ENCODE peak calls at places on chromosomes 5 and 9, in four cellular contexts. C is A673, R is HCT116, N is PC-3. Z is an unnamed sample.

GRCh38 chr9:115058684-115059315 is 59.2 kb downstream of the TNC start:
- DNase-seq in N (peak; percentile 65), C (no peak), R (no peak), Z (no peak)

GRCh38 chr9:96875460-96876142 is 21.3 kb upstream of the ZNF782 start:
- DNase-seq in C (peak; percentile 94), N (peak; percentile 72), R (peak; percentile 83), Z (peak; percentile 85)

GRCh38 chr9:99828417-99829176 is 6.9 kb downstream of the NR4A3 start:
- DNase-seq in C (no peak), N (no peak), R (no peak), Z (no peak)

GRCh38 chr9:83706703-83707517 is 848 bp downstream of the UBQLN1 start:
- DNase-seq in R (no peak), C (peak; percentile 80), N (no peak), Z (no peak)

GRCh38 chr9:75448281-75448680 is 360.0 kb downstream of the OSTF1 start:
- DNase-seq in N (no peak), C (no peak), R (no peak), Z (no peak)

GRCh38 chr5:142032747-142033631 is 20.2 kb upstream of the GNPDA1 start:
- DNase-seq in C (no peak), R (no peak), N (peak; percentile 18), Z (no peak)

GRCh38 chr5:1155191-1156032 is 43.5 kb upstream of the SLC12A7 start:
- DNase-seq in R (no peak), N (no peak), C (no peak), Z (no peak)

GRCh38 chr9:129596541-129597328 is 24.2 kb downstream of the C9orf50 start:
- DNase-seq in C (no peak), N (peak; percentile 25), R (peak; percentile 88), Z (no peak)

GRCh38 chr5:16253856-16254255 is 74.3 kb upstream of the MARCHF11 start:
- DNase-seq in R (no peak), N (no peak), C (no peak), Z (no peak)

GRCh38 chr5:143186623-143187022 is 216.9 kb downstream of the NR3C1 start:
- DNase-seq in C (no peak), N (no peak), R (no peak), Z (no peak)

GRCh38 chr9:129276486-129277260 is 98.6 kb upstream of the IER5L start:
- DNase-seq in N (no peak), R (no peak), C (no peak), Z (no peak)

GRCh38 chr9:127783111-127783621 is 2.7 kb upstream of the CDK9 start:
- DNase-seq in R (no peak), C (no peak), N (no peak), Z (no peak)

GRCh38 chr5:164000819-164001218 is 495.4 kb downstream of the MAT2B start:
- DNase-seq in R (no peak), C (no peak), N (no peak), Z (no peak)

DNA sequence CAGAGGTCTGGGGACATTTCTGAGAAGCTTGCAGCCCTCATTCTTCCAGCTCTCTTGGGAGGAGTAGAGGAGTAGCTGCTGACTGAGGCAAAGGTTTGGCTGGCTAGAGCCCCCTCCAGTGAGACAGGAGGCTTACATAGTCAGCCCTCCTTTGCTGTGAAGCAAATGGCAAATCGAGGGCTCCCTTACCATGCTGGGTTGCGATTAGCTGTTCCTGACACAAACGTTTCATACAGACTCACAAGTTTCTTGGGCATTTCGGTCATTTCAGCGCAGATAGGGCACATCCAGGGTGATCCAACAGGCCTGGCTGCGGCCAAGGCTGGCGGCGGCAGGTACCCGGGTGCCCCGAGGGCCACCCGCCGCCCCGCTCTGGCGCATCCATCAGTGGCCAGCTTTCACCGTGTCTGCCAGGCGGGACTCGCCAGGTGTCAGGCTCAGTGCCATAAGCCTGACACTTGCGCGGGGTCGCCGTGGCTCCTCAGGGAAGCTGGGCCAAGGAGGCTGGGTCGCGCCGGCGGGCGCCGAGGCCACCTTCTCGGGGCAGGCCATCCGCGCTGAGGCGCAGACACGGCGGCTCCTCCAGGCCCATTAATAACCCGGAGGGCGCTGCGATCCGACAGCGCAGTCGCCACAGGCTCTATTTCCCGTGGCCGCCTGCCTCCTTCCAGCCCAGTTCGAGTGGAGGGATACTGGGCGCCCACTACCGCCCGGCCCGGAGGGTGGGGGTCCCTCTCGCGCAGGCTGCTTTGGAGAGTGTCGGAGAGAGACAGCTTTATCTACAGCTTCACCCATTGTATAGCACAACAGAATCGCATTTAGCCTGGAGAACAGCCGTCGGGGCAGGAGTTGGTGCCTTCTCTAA is 9.1 kb downstream of the PRDM6 start:
- DNase-seq in N (no peak), C (no peak), R (no peak), Z (no peak)
- TF ChIP-seq EZH2 in N (no peak), C (no peak), R (no peak), Z (no peak)

GRCh38 chr5:6634327-6634713 is 1.1 kb downstream of the SRD5A1 start:
- DNase-seq in R (no peak), N (peak; percentile 50), C (no peak), Z (no peak)

GRCh38 chr5:6633469-6634326 is 458 bp downstream of the SRD5A1 start:
- DNase-seq in N (peak; percentile 50), R (no peak), C (peak; percentile 51), Z (no peak)

GRCh38 chr5:6636293-6636692 is 3.1 kb downstream of the SRD5A1 start:
- DNase-seq in N (peak; percentile 43), C (no peak), R (no peak), Z (no peak)

GRCh38 chr5:6632931-6633468 is at the start of the genes NSUN2 and SRD5A1:
- DNase-seq in N (peak; percentile 99), R (peak; percentile 82), C (peak; percentile 93), Z (peak; percentile 57)

DNA sequence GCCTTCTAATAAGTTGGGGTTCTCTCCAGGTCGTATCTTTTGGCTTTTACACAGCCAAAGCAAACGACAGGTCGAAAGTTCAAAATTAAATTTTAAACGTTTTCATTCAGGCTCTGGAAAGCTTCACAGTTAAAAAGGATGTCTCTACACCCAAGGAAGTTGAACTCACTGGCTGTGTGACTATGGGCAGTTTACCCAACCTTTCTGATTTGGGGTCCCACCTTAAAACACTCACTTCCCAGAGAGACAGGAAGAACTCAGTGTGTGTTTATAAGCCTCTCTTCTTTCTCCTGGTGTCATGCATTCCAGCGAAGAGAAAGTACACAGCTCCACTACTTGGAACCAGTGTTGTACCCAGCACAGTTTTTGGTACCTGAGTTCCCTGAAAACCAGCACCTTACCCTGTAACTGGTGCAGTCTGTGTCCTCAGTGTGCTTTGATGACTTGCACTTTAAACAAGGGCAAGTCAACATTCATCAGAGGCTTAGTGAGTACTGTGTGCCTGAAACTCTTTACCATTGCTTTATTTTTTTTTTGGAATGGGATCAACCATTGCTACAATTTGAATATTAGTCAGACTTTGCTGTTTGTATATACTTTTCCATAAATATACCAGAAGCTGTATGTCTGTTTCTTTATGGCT is 1.7 kb downstream of the SRD5A1 start:
- DNase-seq in R (no peak), N (peak; percentile 57), C (no peak), Z (no peak)
- H3K4me3 ChIP-seq in R (peak overlapping the region; percentile 87), N (peak overlapping the region; percentile 77), C (peak overlapping the region; percentile 99), Z (no peak overlapping the region)

GRCh38 chr5:179577286-179577960 is 27.1 kb downstream of the RUFY1 start:
- DNase-seq in R (no peak), N (no peak), C (no peak), Z (no peak)
- H3K36me3 ChIP-seq in R (peaks cover 22% of the 10 kb centered on the region), N (no peaks in the 10 kb centered on the region), C (peaks cover 25% of the 10 kb centered on the region), Z (peaks cover 38% of the 10 kb centered on the region)

GRCh38 chr9:136547508-136548215 is 1.8 kb upstream of the NOTCH1 start:
- DNase-seq in C (no peak), R (no peak), N (no peak), Z (no peak)
- TF ChIP-seq EZH2 in C (no peak), R (no peak), N (no peak), Z (no peak)

Z was measured in SK-N-MC.